ENCODE peak calls at places on chromosomes 7 and 10, in five cellular contexts. One of them, this sample, is unnamed.

GRCh38 chr10:93496322-93497041 is at the start of gene CEP55:
- DNase-seq in T-helper 2 cell: peak; percentile 92
- DNase-seq in ELR: peak; percentile 96
- DNase-seq in retina: peak; percentile 96
- DNase-seq in brain microvascular endothelial cell: peak; percentile 87
- DNase-seq in this sample: peak; percentile 75

GRCh38 chr10:60338002-60338564 is 51.6 kb downstream of the ANK3 start:
- DNase-seq in T-helper 2 cell: no peak
- DNase-seq in ELR: no peak
- DNase-seq in retina: no peak
- DNase-seq in brain microvascular endothelial cell: no peak
- DNase-seq in this sample: no peak

GRCh38 chr10:126068357-126068756 is 172.0 kb downstream of the FANK1 start:
- DNase-seq in T-helper 2 cell: no peak
- DNase-seq in ELR: no peak
- DNase-seq in retina: no peak
- DNase-seq in brain microvascular endothelial cell: no peak
- DNase-seq in this sample: no peak

GRCh38 chr7:110940756-110941155 is 150.2 kb upstream of the LRRN3 start:
- DNase-seq in T-helper 2 cell: no peak
- DNase-seq in ELR: no peak
- DNase-seq in retina: no peak
- DNase-seq in brain microvascular endothelial cell: peak; percentile 45
- DNase-seq in this sample: no peak

GRCh38 chr10:18159596-18159995 is 19.4 kb downstream of the CACNB2 start:
- DNase-seq in T-helper 2 cell: no peak
- DNase-seq in ELR: no peak
- DNase-seq in retina: no peak
- DNase-seq in brain microvascular endothelial cell: no peak
- DNase-seq in this sample: no peak

GRCh38 chr7:117092801-117093200 is 139.5 kb downstream of the ST7 start:
- DNase-seq in T-helper 2 cell: no peak
- DNase-seq in ELR: no peak
- DNase-seq in retina: no peak
- DNase-seq in brain microvascular endothelial cell: no peak
- DNase-seq in this sample: no peak

GRCh38 chr10:112767156-112767555 is 182.9 kb upstream of the TCF7L2 start:
- DNase-seq in T-helper 2 cell: no peak
- DNase-seq in ELR: peak; percentile 23
- DNase-seq in retina: no peak
- DNase-seq in brain microvascular endothelial cell: no peak
- DNase-seq in this sample: no peak

GRCh38 chr7:46916581-46916980 is 665.3 kb downstream of the TNS3 start:
- DNase-seq in T-helper 2 cell: no peak
- DNase-seq in ELR: no peak
- DNase-seq in retina: no peak
- DNase-seq in brain microvascular endothelial cell: no peak
- DNase-seq in this sample: no peak

GRCh38 chr10:23067939-23068775 is 27.2 kb upstream of the MSRB2 start:
- DNase-seq in T-helper 2 cell: peak; percentile 33
- DNase-seq in ELR: peak; percentile 75
- DNase-seq in retina: peak; percentile 81
- DNase-seq in brain microvascular endothelial cell: peak; percentile 55
- DNase-seq in this sample: peak; percentile 21

GRCh38 chr10:44571701-44572100 is 186.8 kb upstream of the CXCL12 start:
- DNase-seq in T-helper 2 cell: no peak
- DNase-seq in ELR: peak; percentile 42
- DNase-seq in retina: no peak
- DNase-seq in brain microvascular endothelial cell: peak; percentile 39
- DNase-seq in this sample: no peak

GRCh38 chr7:15305002-15305600 is 256.7 kb downstream of the AGMO start:
- DNase-seq in T-helper 2 cell: no peak
- DNase-seq in ELR: peak; percentile 80
- DNase-seq in retina: peak; percentile 8
- DNase-seq in brain microvascular endothelial cell: peak; percentile 49
- DNase-seq in this sample: peak; percentile 9

GRCh38 chr10:117757121-117757795 is 214.7 kb downstream of the EMX2 start:
- DNase-seq in T-helper 2 cell: no peak
- DNase-seq in ELR: no peak
- DNase-seq in retina: no peak
- DNase-seq in brain microvascular endothelial cell: no peak
- DNase-seq in this sample: no peak

GRCh38 chr10:132904169-132904813 is 38.1 kb downstream of the CFAP46 start:
- DNase-seq in T-helper 2 cell: no peak
- DNase-seq in ELR: peak; percentile 56
- DNase-seq in retina: peak; percentile 67
- DNase-seq in brain microvascular endothelial cell: no peak
- DNase-seq in this sample: no peak

GRCh38 chr10:132684164-132684891 is 101.6 kb downstream of the NKX6-2 start:
- DNase-seq in T-helper 2 cell: no peak
- DNase-seq in ELR: peak; percentile 82
- DNase-seq in retina: no peak
- DNase-seq in brain microvascular endothelial cell: peak; percentile 62
- DNase-seq in this sample: no peak

GRCh38 chr10:22630229-22631174 is 83.9 kb downstream of the PIP4K2A start:
- DNase-seq in T-helper 2 cell: no peak
- DNase-seq in ELR: peak; percentile 77
- DNase-seq in retina: no peak
- DNase-seq in brain microvascular endothelial cell: peak; percentile 26
- DNase-seq in this sample: no peak

GRCh38 chr7:25196132-25196896 is 32.0 kb downstream of the NPVF start:
- DNase-seq in T-helper 2 cell: no peak
- DNase-seq in ELR: no peak
- DNase-seq in retina: no peak
- DNase-seq in brain microvascular endothelial cell: no peak
- DNase-seq in this sample: no peak

GRCh38 chr7:883029-884021 is 7.0 kb downstream of the GET4 start:
- DNase-seq in T-helper 2 cell: no peak
- DNase-seq in ELR: no peak
- DNase-seq in retina: no peak
- DNase-seq in brain microvascular endothelial cell: no peak
- DNase-seq in this sample: no peak

GRCh38 chr7:69182596-69183467 is 415.4 kb upstream of the AUTS2 start:
- DNase-seq in T-helper 2 cell: no peak
- DNase-seq in ELR: no peak
- DNase-seq in retina: no peak
- DNase-seq in brain microvascular endothelial cell: no peak
- DNase-seq in this sample: no peak

GRCh38 chr10:112177247-112177646 is 6.3 kb downstream of the GPAM start:
- DNase-seq in T-helper 2 cell: no peak
- DNase-seq in ELR: no peak
- DNase-seq in retina: no peak
- DNase-seq in brain microvascular endothelial cell: no peak
- DNase-seq in this sample: no peak

This sample was measured in CMK.